ENCODE peak calls at places on chromosomes 16 and 17, in six cellular contexts. E, J, W, L, H and I are unnamed samples. For H3K36me3, the result is how much of the 10 kb centered on the place peaks cover.

GRCh38 chr17:7932483-7932891 is 481 bp downstream of the CNTROB start:
- DNase-seq in E (no peak), J (peak), W (no peak), L (no peak), H (peak), I (no peak)

GRCh38 chr17:48628641-48629410 is 2.7 kb upstream of the HOXB9 start:
- DNase-seq in E (no peak), J (no peak), W (no peak), L (no peak), H (no peak), I (no peak)

GRCh38 chr16:85334718-85335583 is 222.7 kb upstream of the CIBAR2 start:
- DNase-seq in E (peak), J (no peak), W (no peak), L (no peak), H (no peak), I (no peak)

GRCh38 chr16:4263504-4264436 is 9.1 kb downstream of the TFAP4 start:
- DNase-seq in E (peak), J (peak), W (no peak), L (no peak), H (peak), I (no peak)

GRCh38 chr16:28292731-28293588 is 635 bp downstream of the SBK1 start:
- DNase-seq in E (peak), J (peak), W (no peak), L (no peak), H (no peak), I (no peak)

GRCh38 chr16:89658221-89658879 is 714 bp downstream of the SPATA33 start:
- DNase-seq in E (no peak), J (no peak), W (no peak), L (no peak), H (no peak), I (no peak)

GRCh38 chr17:3554440-3554839 is 3.2 kb downstream of the TRPV3 start:
- DNase-seq in E (no peak), J (no peak), W (no peak), L (no peak), H (no peak), I (no peak)

GRCh38 chr17:36675250-36675649 is 73.9 kb downstream of the MRM1 start:
- DNase-seq in E (no peak), J (no peak), W (no peak), L (no peak), H (no peak), I (no peak)

GRCh38 chr17:39763046-39763800 is 25.5 kb downstream of the GRB7 start:
- DNase-seq in E (no peak), J (no peak), W (no peak), L (no peak), H (peak), I (no peak)

GRCh38 chr17:40452074-40452787 is 9.0 kb downstream of the IGFBP4 start:
- DNase-seq in E (no peak), J (peak), W (no peak), L (peak), H (peak), I (no peak)

GRCh38 chr16:58034128-58034685 is 8.7 kb downstream of the MMP15 start:
- DNase-seq in E (no peak), J (no peak), W (no peak), L (no peak), H (no peak), I (no peak)

GRCh38 chr17:11558681-11559234 is 39.5 kb upstream of the DNAH9 start:
- DNase-seq in E (no peak), J (no peak), W (no peak), L (no peak), H (no peak), I (no peak)

GRCh38 chr17:36602924-36603384 is 1.6 kb downstream of the MRM1 start:
- DNase-seq in E (peak), J (peak), W (peak), L (no peak), H (peak), I (no peak)

GRCh38 chr17:5619088-5619740 is 34.9 kb upstream of the NLRP1 start:
- DNase-seq in E (no peak), J (no peak), W (no peak), L (no peak), H (no peak), I (no peak)

GRCh38 chr17:48102700-48103378 is 1.6 kb upstream of the CBX1 start:
- DNase-seq in E (no peak), J (peak), W (no peak), L (no peak), H (no peak), I (no peak)

GRCh38 chr17:45038771-45039634 is 12.4 kb downstream of the DCAKD start:
- DNase-seq in E (no peak), J (no peak), W (no peak), L (no peak), H (no peak), I (no peak)

GRCh38 chr16:54847207-54847606 is 83.5 kb upstream of the IRX5 start:
- DNase-seq in E (no peak), J (no peak), W (no peak), L (no peak), H (no peak), I (no peak)

GRCh38 chr16:28136751-28137434 is 73.4 kb upstream of the GSG1L start:
- DNase-seq in E (peak), J (no peak), W (no peak), L (no peak), H (no peak), I (no peak)

GRCh38 chr17:72766761-72767356 is 325.6 kb downstream of the SLC39A11 start:
- DNase-seq in E (no peak), J (no peak), W (no peak), L (no peak), H (no peak), I (no peak)

GRCh38 chr17:66906321-66907278 is 57.9 kb upstream of the CACNG4 start:
- DNase-seq in E (peak), J (peak), W (peak), L (no peak), H (peak), I (peak)

GRCh38 chr16:58661199-58661830 is 23.3 kb downstream of the SLC38A7 start:
- DNase-seq in E (peak), J (peak), W (peak), L (peak), H (peak), I (no peak)

GRCh38 chr17:66200685-66201092 is 8.8 kb upstream of the CEP112 start:
- DNase-seq in E (peak), J (peak), W (peak), L (no peak), H (peak), I (no peak)

GRCh38 chr16:27174798-27175197 is 28.5 kb upstream of the KDM8 start:
- DNase-seq in E (no peak), J (no peak), W (no peak), L (no peak), H (peak), I (no peak)

GRCh38 chr17:15909481-15909991 is 35.4 kb upstream of the ADORA2B start:
- DNase-seq in E (no peak), J (no peak), W (no peak), L (no peak), H (no peak), I (no peak)

GRCh38 chr16:73299349-73299748 is 251.4 kb upstream of the ZFHX3 start:
- DNase-seq in E (no peak), J (no peak), W (no peak), L (no peak), H (no peak), I (no peak)

GRCh38 chr16:64791756-64792155 is 330.1 kb downstream of the CDH11 start:
- DNase-seq in E (no peak), J (no peak), W (no peak), L (no peak), H (peak), I (no peak)

GRCh38 chr17:76447931-76448652 is 4.9 kb downstream of the UBE2O start:
- DNase-seq in E (no peak), J (no peak), W (no peak), L (no peak), H (peak), I (no peak)

GRCh38 chr16:72172105-72173034 is at the start of gene PMFBP1:
- DNase-seq in E (peak), J (peak), W (no peak), L (peak), H (peak), I (peak)

GRCh38 chr17:49016775-49017463 is 19.7 kb downstream of the IGF2BP1 start:
- DNase-seq in E (peak), J (peak), W (no peak), L (no peak), H (peak), I (no peak)

GRCh38 chr16:73365010-73365409 is 317.1 kb upstream of the ZFHX3 start:
- DNase-seq in E (peak), J (peak), W (no peak), L (no peak), H (peak), I (no peak)

GRCh38 chr17:51197754-51198153 is 31.5 kb downstream of the NME2 start:
- DNase-seq in E (no peak), J (no peak), W (no peak), L (no peak), H (no peak), I (no peak)

GRCh38 chr17:17714879-17715278 is 33.6 kb downstream of the RAI1 start:
- DNase-seq in E (no peak), J (no peak), W (no peak), L (no peak), H (no peak), I (no peak)

GRCh38 chr17:7294614-7295153 is at the start of gene YBX2:
- DNase-seq in E (peak), J (peak), W (no peak), L (no peak), H (peak), I (peak)

GRCh38 chr17:47299239-47299910 is 24.4 kb upstream of the EFCAB13 start:
- DNase-seq in E (no peak), J (no peak), W (no peak), L (no peak), H (no peak), I (no peak)

GRCh38 chr17:78375401-78376079 is 2.9 kb upstream of the PGS1 start:
- DNase-seq in E (no peak), J (peak), W (no peak), L (no peak), H (peak), I (no peak)

GRCh38 chr17:82155606-82156005 is 57.0 kb downstream of the CCDC57 start:
- DNase-seq in E (no peak), J (no peak), W (no peak), L (no peak), H (no peak), I (no peak)

DNA sequence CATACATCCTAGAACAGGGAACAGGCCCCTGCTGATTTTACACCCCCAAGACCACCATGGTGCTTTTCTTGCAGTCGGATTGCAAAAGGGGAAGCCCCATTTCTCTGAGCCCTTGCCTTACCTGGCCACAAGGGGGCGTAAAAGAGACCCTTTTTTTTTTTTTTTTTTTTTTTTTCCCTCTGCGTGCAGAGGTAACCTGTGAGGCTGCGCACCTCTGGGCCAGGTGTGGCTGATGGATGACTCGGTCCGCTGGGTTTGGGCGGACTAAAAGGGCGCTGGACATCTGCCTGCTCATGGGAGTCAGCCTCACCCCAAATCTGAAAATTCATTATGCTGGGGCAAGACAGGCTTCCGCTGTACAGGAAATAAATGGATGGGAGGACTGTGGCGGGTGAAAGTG is 281.0 kb downstream of the CBLN1 start:
- DNase-seq in E (no peak), J (no peak), W (no peak), L (no peak), H (no peak), I (no peak)
- TF ChIP-seq CTCF in E (peak), J (no peak), W (peak), L (no peak), H (peak), I (peak)

GRCh38 chr17:1108810-1109605 is 70.8 kb downstream of the ABR start:
- DNase-seq in E (peak), J (no peak), W (no peak), L (no peak), H (peak), I (peak)

GRCh38 chr17:1108560-1108809 is 71.3 kb downstream of the ABR start:
- DNase-seq in E (no peak), J (no peak), W (no peak), L (no peak), H (no peak), I (no peak)

GRCh38 chr17:1110524-1110843 is 69.3 kb downstream of the ABR start:
- DNase-seq in E (no peak), J (no peak), W (no peak), L (no peak), H (no peak), I (no peak)

GRCh38 chr17:1110844-1111598 is 68.8 kb downstream of the ABR start:
- DNase-seq in E (peak), J (peak), W (peak), L (peak), H (peak), I (no peak)

GRCh38 chr17:1109606-1110523 is 69.9 kb downstream of the ABR start:
- DNase-seq in E (peak), J (no peak), W (no peak), L (no peak), H (no peak), I (peak)
- H3K4me3 ChIP-seq in E (peak), J (no peak), W (peak), L (peak), H (peak), I (peak)

GRCh38 chr17:60472449-60472848 is 50.2 kb downstream of the CHCT1 start:
- DNase-seq in E (no peak), J (no peak), W (no peak), L (no peak), H (no peak), I (no peak)
- H3K36me3 ChIP-seq in E (under half), J (under half), W (under half), L (under half), H (under half), I (under half)

GRCh38 chr16:84088695-84089395 is 27.9 kb downstream of the MBTPS1 start:
- DNase-seq in E (no peak), J (no peak), W (no peak), L (no peak), H (no peak), I (peak)
- TF ChIP-seq CTCF in E (no peak), J (no peak), W (no peak), L (no peak), H (no peak), I (peak)

GRCh38 chr17:56594528-56595418 is 1.3 kb downstream of the NOG start:
- DNase-seq in E (peak), J (no peak), W (no peak), L (no peak), H (peak), I (peak)
- H3K4me3 ChIP-seq in E (peak), J (no peak), W (peak), L (peak), H (peak), I (no peak)